ENCODE peak calls at places on chromosomes 7 and 10, in ten cellular contexts. One of them, this sample, is unnamed.

GRCh38 chr7:129189661-129190310 is 1.4 kb downstream of the SMO start:
- DNase-seq in heart right ventricle: no peak
- DNase-seq in GM12878: no peak
- DNase-seq in uterus: no peak
- DNase-seq in neural progenitor cell: no peak
- DNase-seq in SK-N-SH: no peak
- DNase-seq in substantia nigra: no peak
- DNase-seq in right atrium auricular region: no peak
- DNase-seq in testis: no peak
- DNase-seq in H9: no peak
- DNase-seq in this sample: no peak

GRCh38 chr7:33986951-33987948 is 81.9 kb downstream of the BMPER start:
- DNase-seq in heart right ventricle: no peak
- DNase-seq in GM12878: no peak
- DNase-seq in uterus: peak
- DNase-seq in neural progenitor cell: no peak
- DNase-seq in SK-N-SH: no peak
- DNase-seq in substantia nigra: no peak
- DNase-seq in right atrium auricular region: no peak
- DNase-seq in testis: no peak
- DNase-seq in H9: no peak
- DNase-seq in this sample: peak

GRCh38 chr10:21260060-21260792 is 265.3 kb downstream of the SKIDA1 start:
- DNase-seq in heart right ventricle: peak
- DNase-seq in GM12878: no peak
- DNase-seq in uterus: peak
- DNase-seq in neural progenitor cell: no peak
- DNase-seq in SK-N-SH: no peak
- DNase-seq in substantia nigra: no peak
- DNase-seq in right atrium auricular region: peak
- DNase-seq in testis: peak
- DNase-seq in H9: no peak
- DNase-seq in this sample: no peak

GRCh38 chr10:7354330-7355047 is 56.3 kb downstream of the SFMBT2 start:
- DNase-seq in heart right ventricle: no peak
- DNase-seq in GM12878: no peak
- DNase-seq in uterus: no peak
- DNase-seq in neural progenitor cell: no peak
- DNase-seq in SK-N-SH: peak
- DNase-seq in substantia nigra: no peak
- DNase-seq in right atrium auricular region: no peak
- DNase-seq in testis: no peak
- DNase-seq in H9: no peak
- DNase-seq in this sample: no peak

GRCh38 chr7:11228515-11228914 is 254.8 kb downstream of the PHF14 start:
- DNase-seq in heart right ventricle: peak
- DNase-seq in GM12878: no peak
- DNase-seq in uterus: peak
- DNase-seq in neural progenitor cell: no peak
- DNase-seq in SK-N-SH: no peak
- DNase-seq in substantia nigra: no peak
- DNase-seq in right atrium auricular region: peak
- DNase-seq in testis: peak
- DNase-seq in H9: no peak
- DNase-seq in this sample: no peak

GRCh38 chr10:84837877-84838276 is 509.5 kb downstream of the CCSER2 start:
- DNase-seq in heart right ventricle: peak
- DNase-seq in GM12878: no peak
- DNase-seq in uterus: no peak
- DNase-seq in neural progenitor cell: no peak
- DNase-seq in SK-N-SH: no peak
- DNase-seq in substantia nigra: no peak
- DNase-seq in right atrium auricular region: no peak
- DNase-seq in testis: peak
- DNase-seq in H9: no peak
- DNase-seq in this sample: no peak

GRCh38 chr7:15889501-15889900 is 203.0 kb upstream of the MEOX2 start:
- DNase-seq in heart right ventricle: no peak
- DNase-seq in GM12878: no peak
- DNase-seq in uterus: no peak
- DNase-seq in neural progenitor cell: peak
- DNase-seq in SK-N-SH: peak
- DNase-seq in substantia nigra: no peak
- DNase-seq in right atrium auricular region: no peak
- DNase-seq in testis: peak
- DNase-seq in H9: peak
- DNase-seq in this sample: peak

GRCh38 chr10:11921800-11922387 is 98.7 kb downstream of the PROSER2 start:
- DNase-seq in heart right ventricle: no peak
- DNase-seq in GM12878: no peak
- DNase-seq in uterus: no peak
- DNase-seq in neural progenitor cell: no peak
- DNase-seq in SK-N-SH: no peak
- DNase-seq in substantia nigra: no peak
- DNase-seq in right atrium auricular region: no peak
- DNase-seq in testis: no peak
- DNase-seq in H9: no peak
- DNase-seq in this sample: no peak

GRCh38 chr7:40885503-40885902 is 750.7 kb downstream of the SUGCT start:
- DNase-seq in heart right ventricle: no peak
- DNase-seq in GM12878: no peak
- DNase-seq in uterus: no peak
- DNase-seq in neural progenitor cell: no peak
- DNase-seq in SK-N-SH: no peak
- DNase-seq in substantia nigra: no peak
- DNase-seq in right atrium auricular region: no peak
- DNase-seq in testis: no peak
- DNase-seq in H9: no peak
- DNase-seq in this sample: no peak

GRCh38 chr7:29345590-29345989 is 151.0 kb downstream of the CHN2 start:
- DNase-seq in heart right ventricle: peak
- DNase-seq in GM12878: no peak
- DNase-seq in uterus: no peak
- DNase-seq in neural progenitor cell: peak
- DNase-seq in SK-N-SH: peak
- DNase-seq in substantia nigra: peak
- DNase-seq in right atrium auricular region: no peak
- DNase-seq in testis: peak
- DNase-seq in H9: peak
- DNase-seq in this sample: peak

GRCh38 chr7:35599642-35600041 is 95.3 kb downstream of the HERPUD2 start:
- DNase-seq in heart right ventricle: no peak
- DNase-seq in GM12878: no peak
- DNase-seq in uterus: no peak
- DNase-seq in neural progenitor cell: no peak
- DNase-seq in SK-N-SH: no peak
- DNase-seq in substantia nigra: no peak
- DNase-seq in right atrium auricular region: no peak
- DNase-seq in testis: no peak
- DNase-seq in H9: no peak
- DNase-seq in this sample: no peak

GRCh38 chr7:143519411-143520131 is 41.9 kb downstream of the TAS2R41 start:
- DNase-seq in heart right ventricle: no peak
- DNase-seq in GM12878: no peak
- DNase-seq in uterus: no peak
- DNase-seq in neural progenitor cell: no peak
- DNase-seq in SK-N-SH: no peak
- DNase-seq in substantia nigra: no peak
- DNase-seq in right atrium auricular region: no peak
- DNase-seq in testis: no peak
- DNase-seq in H9: no peak
- DNase-seq in this sample: peak

GRCh38 chr7:41955475-41956243 is 252.8 kb upstream of the INHBA start:
- DNase-seq in heart right ventricle: peak
- DNase-seq in GM12878: no peak
- DNase-seq in uterus: peak
- DNase-seq in neural progenitor cell: peak
- DNase-seq in SK-N-SH: no peak
- DNase-seq in substantia nigra: peak
- DNase-seq in right atrium auricular region: peak
- DNase-seq in testis: peak
- DNase-seq in H9: peak
- DNase-seq in this sample: peak

GRCh38 chr7:156829669-156830336 is 63.2 kb downstream of the LMBR1 start:
- DNase-seq in heart right ventricle: no peak
- DNase-seq in GM12878: no peak
- DNase-seq in uterus: no peak
- DNase-seq in neural progenitor cell: no peak
- DNase-seq in SK-N-SH: no peak
- DNase-seq in substantia nigra: no peak
- DNase-seq in right atrium auricular region: no peak
- DNase-seq in testis: no peak
- DNase-seq in H9: no peak
- DNase-seq in this sample: no peak

GRCh38 chr7:156832195-156832877 is 60.6 kb downstream of the LMBR1 start:
- DNase-seq in heart right ventricle: no peak
- DNase-seq in GM12878: no peak
- DNase-seq in uterus: no peak
- DNase-seq in neural progenitor cell: no peak
- DNase-seq in SK-N-SH: no peak
- DNase-seq in substantia nigra: no peak
- DNase-seq in right atrium auricular region: no peak
- DNase-seq in testis: no peak
- DNase-seq in H9: no peak
- DNase-seq in this sample: no peak

GRCh38 chr7:156833311-156833710 is 59.7 kb downstream of the LMBR1 start:
- DNase-seq in heart right ventricle: no peak
- DNase-seq in GM12878: no peak
- DNase-seq in uterus: no peak
- DNase-seq in neural progenitor cell: no peak
- DNase-seq in SK-N-SH: no peak
- DNase-seq in substantia nigra: no peak
- DNase-seq in right atrium auricular region: no peak
- DNase-seq in testis: no peak
- DNase-seq in H9: no peak
- DNase-seq in this sample: no peak

GRCh38 chr7:156836443-156836842 is 56.5 kb downstream of the LMBR1 start:
- DNase-seq in heart right ventricle: no peak
- DNase-seq in GM12878: no peak
- DNase-seq in uterus: no peak
- DNase-seq in neural progenitor cell: no peak
- DNase-seq in SK-N-SH: no peak
- DNase-seq in substantia nigra: no peak
- DNase-seq in right atrium auricular region: no peak
- DNase-seq in testis: no peak
- DNase-seq in H9: no peak
- DNase-seq in this sample: no peak

DNA sequence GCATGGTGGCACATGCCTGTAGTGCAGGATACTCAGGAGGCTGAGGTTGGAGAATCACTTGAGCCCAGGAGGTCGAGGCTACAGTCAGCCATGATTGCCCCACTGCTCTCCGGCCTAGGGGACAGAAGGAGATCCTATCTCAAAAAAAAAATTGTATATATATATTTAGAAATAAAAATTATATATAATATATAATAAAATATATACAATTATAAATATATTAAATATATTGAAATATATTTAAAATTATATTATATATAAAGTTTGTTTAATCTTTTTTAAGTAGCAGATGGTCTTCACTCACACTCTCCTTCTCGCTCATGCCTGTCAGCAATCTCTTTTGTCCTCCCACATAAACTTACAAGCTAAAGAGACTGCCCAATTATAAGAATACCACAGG is 58.5 kb downstream of the LMBR1 start:
- DNase-seq in heart right ventricle: no peak
- DNase-seq in GM12878: no peak
- DNase-seq in uterus: no peak
- DNase-seq in neural progenitor cell: no peak
- DNase-seq in SK-N-SH: no peak
- DNase-seq in substantia nigra: no peak
- DNase-seq in right atrium auricular region: no peak
- DNase-seq in testis: no peak
- DNase-seq in H9: no peak
- DNase-seq in this sample: no peak
- H3K27ac ChIP-seq in heart right ventricle: no peak
- H3K27ac ChIP-seq in GM12878: no peak
- H3K27ac ChIP-seq in uterus: no peak
- H3K27ac ChIP-seq in neural progenitor cell: no peak
- H3K27ac ChIP-seq in SK-N-SH: no peak
- H3K27ac ChIP-seq in substantia nigra: no peak
- H3K27ac ChIP-seq in right atrium auricular region: no peak
- H3K27ac ChIP-seq in testis: no peak
- H3K27ac ChIP-seq in H9: no peak
- H3K27ac ChIP-seq in this sample: no peak

GRCh38 chr10:83037653-83038052 is 1101.7 kb upstream of the GHITM start:
- DNase-seq in heart right ventricle: no peak
- DNase-seq in GM12878: no peak
- DNase-seq in uterus: no peak
- DNase-seq in neural progenitor cell: no peak
- DNase-seq in SK-N-SH: no peak
- DNase-seq in substantia nigra: no peak
- DNase-seq in right atrium auricular region: no peak
- DNase-seq in testis: no peak
- DNase-seq in H9: no peak
- DNase-seq in this sample: no peak
- H3K27ac ChIP-seq in heart right ventricle: no peak
- H3K27ac ChIP-seq in GM12878: no peak
- H3K27ac ChIP-seq in uterus: no peak
- H3K27ac ChIP-seq in neural progenitor cell: no peak
- H3K27ac ChIP-seq in SK-N-SH: no peak
- H3K27ac ChIP-seq in substantia nigra: no peak
- H3K27ac ChIP-seq in right atrium auricular region: no peak
- H3K27ac ChIP-seq in testis: no peak
- H3K27ac ChIP-seq in H9: no peak
- H3K27ac ChIP-seq in this sample: no peak

GRCh38 chr7:22586101-22586805 is 86.3 kb upstream of the STEAP1B start:
- DNase-seq in heart right ventricle: no peak
- DNase-seq in GM12878: no peak
- DNase-seq in uterus: no peak
- DNase-seq in neural progenitor cell: no peak
- DNase-seq in SK-N-SH: no peak
- DNase-seq in substantia nigra: no peak
- DNase-seq in right atrium auricular region: no peak
- DNase-seq in testis: no peak
- DNase-seq in H9: no peak
- DNase-seq in this sample: no peak
- H3K27ac ChIP-seq in heart right ventricle: peak
- H3K27ac ChIP-seq in GM12878: no peak
- H3K27ac ChIP-seq in uterus: no peak
- H3K27ac ChIP-seq in neural progenitor cell: no peak
- H3K27ac ChIP-seq in SK-N-SH: peak
- H3K27ac ChIP-seq in substantia nigra: no peak
- H3K27ac ChIP-seq in right atrium auricular region: no peak
- H3K27ac ChIP-seq in testis: no peak
- H3K27ac ChIP-seq in H9: no peak
- H3K27ac ChIP-seq in this sample: no peak

DNA sequence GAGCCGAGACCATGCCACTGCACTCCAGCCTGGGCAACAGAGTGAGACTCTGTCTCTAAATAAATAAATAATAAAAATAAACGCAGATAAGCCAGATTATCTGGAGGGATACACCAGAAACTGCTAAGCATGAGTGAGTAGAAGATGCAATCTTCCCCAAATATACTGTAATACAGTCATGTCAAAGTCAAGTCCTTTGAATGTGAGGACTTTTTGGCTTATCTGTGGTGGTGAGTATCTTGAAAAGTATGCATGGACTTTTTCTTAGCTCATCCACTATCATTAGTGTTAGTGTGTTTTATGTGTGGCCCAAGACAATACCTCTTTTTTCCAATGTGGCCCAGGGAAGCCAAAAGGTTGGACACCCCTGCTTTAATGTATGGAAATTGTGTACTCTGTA is 44.7 kb upstream of the PITRM1 start:
- DNase-seq in heart right ventricle: no peak
- DNase-seq in GM12878: no peak
- DNase-seq in uterus: no peak
- DNase-seq in neural progenitor cell: no peak
- DNase-seq in SK-N-SH: no peak
- DNase-seq in substantia nigra: no peak
- DNase-seq in right atrium auricular region: no peak
- DNase-seq in testis: no peak
- DNase-seq in H9: no peak
- DNase-seq in this sample: no peak
- H3K27ac ChIP-seq in heart right ventricle: no peak
- H3K27ac ChIP-seq in GM12878: no peak
- H3K27ac ChIP-seq in uterus: no peak
- H3K27ac ChIP-seq in neural progenitor cell: no peak
- H3K27ac ChIP-seq in SK-N-SH: no peak
- H3K27ac ChIP-seq in substantia nigra: no peak
- H3K27ac ChIP-seq in right atrium auricular region: no peak
- H3K27ac ChIP-seq in testis: no peak
- H3K27ac ChIP-seq in H9: no peak
- H3K27ac ChIP-seq in this sample: no peak